ENCODE peak calls at places on chromosomes 6 and 20, in four cellular contexts. S is T-helper 9 cell; E is stimulated activated CD4-positive, alpha-beta T cell treated with anti-CD3 and anti-CD28 coated beads, Interleukin-4, amount 100 ng/mL, for 48 hours; O is AG04449. A is an unnamed sample.

GRCh38 chr6:140566706-140567330 is 1192.4 kb upstream of the CITED2 start:
- DNase-seq in E (no peak), O (no peak), S (no peak), A (peak; percentile 50)

GRCh38 chr6:159959165-159959975 is 9.5 kb upstream of the IGF2R start:
- DNase-seq in O (no peak), E (no peak), S (no peak), A (no peak)

GRCh38 chr6:160426146-160426545 is 78.0 kb downstream of the SLC22A3 start:
- DNase-seq in E (no peak), S (no peak), O (no peak), A (no peak)

GRCh38 chr6:127199470-127199869 is 67.2 kb upstream of the RNF146 start:
- DNase-seq in E (no peak), S (no peak), O (no peak), A (no peak)

GRCh38 chr6:18763086-18763485 is 375.9 kb downstream of the RNF144B start:
- DNase-seq in S (no peak), O (no peak), E (no peak), A (no peak)

GRCh38 chr20:2156224-2156623 is 54.6 kb downstream of the STK35 start:
- DNase-seq in S (no peak), E (no peak), O (no peak), A (no peak)

GRCh38 chr20:5135363-5136012 is 8.7 kb downstream of the CDS2 start:
- DNase-seq in O (no peak), S (no peak), E (no peak), A (no peak)

GRCh38 chr20:59857951-59858350 is 75.5 kb downstream of the SYCP2 start:
- DNase-seq in E (no peak), S (no peak), O (no peak), A (no peak)

GRCh38 chr20:50609438-50609989 is 81.8 kb downstream of the RIPOR3 start:
- DNase-seq in O (no peak), E (no peak), S (no peak), A (no peak)

GRCh38 chr20:8788831-8789230 is 280.1 kb upstream of the PLCB4 start:
- DNase-seq in O (no peak), S (no peak), E (no peak), A (no peak)

GRCh38 chr20:610130-611046 is at the start of gene TCF15:
- DNase-seq in E (peak; percentile 7), O (no peak), S (no peak), A (no peak)

GRCh38 chr6:107600936-107601335 is 111.0 kb downstream of the SOBP start:
- DNase-seq in O (no peak), E (no peak), S (no peak), A (peak; percentile 77)

GRCh38 chr6:786946-787763 is 94.2 kb upstream of the EXOC2 start:
- DNase-seq in O (no peak), S (no peak), E (no peak), A (no peak)

GRCh38 chr6:157622427-157622826 is 200.6 kb upstream of the SNX9 start:
- DNase-seq in O (no peak), E (no peak), S (no peak), A (no peak)

GRCh38 chr6:116375262-116375661 is 4.5 kb downstream of the DSE start:
- DNase-seq in S (no peak), O (no peak), E (no peak), A (no peak)

GRCh38 chr6:47083586-47084047 is 41.5 kb upstream of the ADGRF1 start:
- DNase-seq in S (no peak), E (no peak), O (no peak), A (peak; percentile 16)

GRCh38 chr20:43736588-43737091 is 9.8 kb upstream of the GTSF1L start:
- DNase-seq in S (no peak), O (no peak), E (no peak), A (no peak)

GRCh38 chr6:121597654-121598053 is 162.2 kb downstream of the GJA1 start:
- DNase-seq in S (no peak), E (no peak), O (no peak), A (peak; percentile 61)

GRCh38 chr6:38517005-38517404 is 122.7 kb downstream of the BTBD9 start:
- DNase-seq in O (no peak), S (no peak), E (no peak), A (peak; percentile 28)

GRCh38 chr6:89035252-89036106 is 45.1 kb upstream of the PNRC1 start:
- DNase-seq in S (no peak), E (no peak), O (peak; percentile 89), A (peak; percentile 99)

GRCh38 chr6:34836451-34836850 is 44.6 kb downstream of the BLTP3A start:
- DNase-seq in S (no peak), O (no peak), E (no peak), A (no peak)

A was measured in kidney glomerular epithelial cell.